ENCODE peak calls at places on chromosomes 6 and 20, in four cellular contexts. B, E, Y and U are unnamed samples.

GRCh38 chr6:166050559-166050958 is 117.1 kb downstream of the TBXT start:
- DNase-seq in B (no peak), E (no peak), Y (no peak), U (no peak)

GRCh38 chr6:146546440-146546839 is 2.8 kb downstream of the RAB32 start:
- DNase-seq in B (no peak), E (no peak), Y (no peak), U (peak)

GRCh38 chr20:61959301-61959700 is 106.4 kb downstream of the TAF4 start:
- DNase-seq in B (peak), E (peak), Y (peak), U (no peak)

GRCh38 chr20:50312002-50312681 is 121.5 kb downstream of the CEBPB start:
- DNase-seq in B (no peak), E (no peak), Y (no peak), U (no peak)

GRCh38 chr20:3680701-3681351 is 984 bp downstream of the ADAM33 start:
- DNase-seq in B (no peak), E (no peak), Y (peak), U (no peak)

GRCh38 chr6:27797960-27798359 is 114.2 kb downstream of the OR2B2 start:
- DNase-seq in B (no peak), E (no peak), Y (no peak), U (no peak)

GRCh38 chr6:153170511-153170910 is 39.4 kb upstream of the RGS17 start:
- DNase-seq in B (peak), E (peak), Y (no peak), U (peak)

GRCh38 chr20:11389188-11389587 is 528.5 kb upstream of the BTBD3 start:
- DNase-seq in B (no peak), E (no peak), Y (no peak), U (no peak)

GRCh38 chr20:36104856-36105255 is 49.7 kb upstream of the EPB41L1 start:
- DNase-seq in B (no peak), E (no peak), Y (no peak), U (no peak)

GRCh38 chr6:111555041-111555440 is 50.6 kb downstream of the TRAF3IP2 start:
- DNase-seq in B (no peak), E (no peak), Y (no peak), U (no peak)

GRCh38 chr20:9147553-9148024 is 78.7 kb downstream of the PLCB4 start:
- DNase-seq in B (no peak), E (no peak), Y (no peak), U (no peak)

GRCh38 chr6:89985744-89986493 is 91.7 kb downstream of the GJA10 start:
- DNase-seq in B (no peak), E (peak), Y (no peak), U (no peak)

GRCh38 chr6:26056583-26057350 is 30.5 kb upstream of the HFE start:
- DNase-seq in B (peak), E (no peak), Y (peak), U (no peak)

GRCh38 chr6:3918474-3918873 is 69.3 kb downstream of the FAM50B start:
- DNase-seq in B (no peak), E (no peak), Y (no peak), U (no peak)

GRCh38 chr20:56324806-56325205 is 34.0 kb upstream of the FAM210B start:
- DNase-seq in B (no peak), E (no peak), Y (no peak), U (no peak)

GRCh38 chr6:31775633-31776263 is 1.4 kb downstream of the VWA7 start:
- DNase-seq in B (no peak), E (no peak), Y (no peak), U (no peak)

GRCh38 chr20:8535403-8536003 is 403.4 kb downstream of the PLCB1 start:
- DNase-seq in B (peak), E (no peak), Y (no peak), U (no peak)

GRCh38 chr6:79869600-79870084 is 77.7 kb downstream of the ELOVL4 start:
- DNase-seq in B (peak), E (peak), Y (peak), U (peak)

GRCh38 chr20:17621229-17621968 is 51.5 kb downstream of the DSTN start:
- DNase-seq in B (no peak), E (peak), Y (peak), U (no peak)

GRCh38 chr6:5175195-5175594 is 85.6 kb downstream of the LYRM4 start:
- DNase-seq in B (peak), E (no peak), Y (no peak), U (no peak)

GRCh38 chr6:139334791-139335446 is 39.5 kb downstream of the CITED2 start:
- DNase-seq in B (peak), E (no peak), Y (no peak), U (no peak)

GRCh38 chr6:108942556-108943492 is 94.6 kb downstream of the ARMC2 start:
- DNase-seq in B (no peak), E (no peak), Y (no peak), U (no peak)

GRCh38 chr6:35063701-35064507 is 77.2 kb downstream of the TCP11 start:
- DNase-seq in B (no peak), E (no peak), Y (no peak), U (no peak)

GRCh38 chr6:148242180-148242579 is 100.5 kb upstream of the SASH1 start:
- DNase-seq in B (no peak), E (no peak), Y (no peak), U (no peak)
- H3K27ac ChIP-seq in B (no peak), E (no peak), Y (no peak), U (no peak)

DNA sequence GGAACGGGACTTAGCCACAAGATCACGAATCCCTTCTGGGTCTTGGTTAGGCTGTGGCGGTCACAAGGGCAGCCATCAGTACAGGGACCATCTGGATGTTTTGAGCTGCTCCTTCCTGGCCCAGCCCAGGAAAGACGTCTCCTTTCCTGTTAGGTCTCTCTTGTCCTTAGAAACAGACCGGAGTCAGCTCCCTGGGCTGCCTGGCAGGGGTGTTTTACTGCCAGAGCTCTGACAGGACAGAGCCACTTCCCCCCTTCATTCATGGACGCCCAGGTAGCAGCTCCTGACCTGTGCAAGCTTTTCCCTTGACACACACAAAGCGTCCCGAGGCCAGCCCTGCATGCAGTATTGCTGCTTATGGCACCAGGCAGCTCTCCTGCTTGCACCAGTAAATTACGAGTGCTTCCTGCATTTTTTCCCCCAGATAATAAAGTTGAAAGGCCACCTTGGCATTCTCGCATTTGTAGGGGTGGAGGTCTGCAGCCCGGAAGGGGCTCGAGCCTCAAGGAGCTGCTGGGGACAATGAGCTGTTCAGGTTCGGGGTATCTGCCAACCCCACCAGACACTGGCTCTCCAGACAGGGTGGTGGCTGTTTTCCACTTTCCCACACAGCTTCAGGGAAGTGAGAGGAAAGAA is 87.4 kb downstream of the NOL4L start:
- DNase-seq in B (no peak), E (no peak), Y (peak), U (no peak)
- H3K27ac ChIP-seq in B (no peak), E (no peak), Y (peak), U (no peak)

GRCh38 chr6:37651991-37652390 is 45.7 kb downstream of the MDGA1 start:
- DNase-seq in B (no peak), E (no peak), Y (no peak), U (no peak)
- H3K27ac ChIP-seq in B (no peak), E (no peak), Y (no peak), U (no peak)

DNA sequence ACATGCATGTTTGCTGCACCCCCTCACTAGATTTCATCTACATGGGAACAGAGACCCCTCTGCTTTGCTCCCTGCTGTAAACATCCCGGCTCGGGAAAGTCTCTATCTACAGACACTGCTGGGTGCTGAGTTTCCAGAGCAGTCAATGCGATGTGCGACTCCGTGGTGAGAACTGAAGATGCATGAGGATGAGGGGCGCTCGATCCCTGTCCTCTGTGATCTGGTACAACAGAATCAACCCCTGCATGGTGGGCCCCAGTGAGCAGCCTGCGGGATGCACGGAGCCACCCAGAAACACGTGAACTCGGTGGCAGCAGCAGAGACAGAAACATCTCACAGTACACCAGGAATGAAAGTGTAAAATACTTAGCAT is 83.1 kb downstream of the THBS2 start:
- DNase-seq in B (no peak), E (no peak), Y (peak), U (no peak)
- H3K27ac ChIP-seq in B (no peak), E (peak), Y (no peak), U (no peak)

GRCh38 chr6:136425793-136426192 is 124.4 kb downstream of the MAP7 start:
- DNase-seq in B (no peak), E (no peak), Y (no peak), U (no peak)

GRCh38 chr6:136427378-136427717 is 122.9 kb downstream of the MAP7 start:
- DNase-seq in B (no peak), E (no peak), Y (no peak), U (no peak)

GRCh38 chr6:136424901-136425300 is 125.3 kb downstream of the MAP7 start:
- DNase-seq in B (no peak), E (no peak), Y (no peak), U (no peak)

GRCh38 chr6:136424450-136424849 is 125.8 kb downstream of the MAP7 start:
- DNase-seq in B (no peak), E (no peak), Y (no peak), U (no peak)

DNA sequence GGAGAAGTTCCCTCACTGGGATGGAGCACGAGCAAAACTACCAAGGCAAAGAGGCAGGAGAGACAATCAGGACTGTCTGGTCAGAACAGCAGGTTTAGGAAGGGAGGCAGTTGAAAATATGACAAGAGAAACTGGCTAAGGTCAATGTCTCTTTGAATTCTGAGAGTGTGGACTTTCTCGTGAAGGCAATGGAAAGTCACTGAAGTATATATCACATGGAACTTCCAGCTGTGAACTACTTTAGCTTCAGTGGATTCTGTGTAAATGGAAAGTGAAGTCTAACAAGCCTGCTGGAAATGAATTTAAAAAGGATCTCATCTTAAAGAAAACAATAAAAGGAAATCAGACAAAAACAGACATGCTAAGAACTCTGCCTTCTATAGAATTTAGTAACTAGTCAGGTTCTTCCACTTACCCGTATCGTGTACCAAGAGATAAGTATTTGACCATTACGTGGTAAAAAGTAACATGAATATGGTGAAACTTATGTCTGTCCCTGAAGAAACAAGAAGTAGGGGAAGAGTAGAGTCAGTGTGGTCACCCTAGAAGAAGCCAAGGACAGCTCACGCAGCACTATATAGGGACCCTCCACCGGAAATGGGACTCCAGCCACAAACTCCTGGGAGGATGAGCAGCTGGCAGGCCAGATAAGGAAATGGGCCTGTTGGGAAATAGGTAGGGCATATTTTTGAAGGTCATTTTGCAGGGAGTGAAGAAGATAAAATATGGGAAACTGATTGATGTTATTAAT is 123.4 kb downstream of the MAP7 start:
- DNase-seq in B (no peak), E (no peak), Y (no peak), U (no peak)
- H3K27ac ChIP-seq in B (no peak), E (no peak), Y (no peak), U (no peak)

GRCh38 chr6:159042824-159043181 is 2.0 kb downstream of the TAGAP start:
- DNase-seq in B (no peak), E (no peak), Y (no peak), U (no peak)

GRCh38 chr6:159043986-159044385 is 805 bp downstream of the TAGAP start:
- DNase-seq in B (no peak), E (no peak), Y (no peak), U (no peak)

GRCh38 chr6:159042003-159042823 is 2.6 kb downstream of the TAGAP start:
- DNase-seq in B (peak), E (no peak), Y (no peak), U (peak)

GRCh38 chr6:159044899-159045727 is at the start of gene TAGAP:
- DNase-seq in B (no peak), E (peak), Y (peak), U (peak)

DNA sequence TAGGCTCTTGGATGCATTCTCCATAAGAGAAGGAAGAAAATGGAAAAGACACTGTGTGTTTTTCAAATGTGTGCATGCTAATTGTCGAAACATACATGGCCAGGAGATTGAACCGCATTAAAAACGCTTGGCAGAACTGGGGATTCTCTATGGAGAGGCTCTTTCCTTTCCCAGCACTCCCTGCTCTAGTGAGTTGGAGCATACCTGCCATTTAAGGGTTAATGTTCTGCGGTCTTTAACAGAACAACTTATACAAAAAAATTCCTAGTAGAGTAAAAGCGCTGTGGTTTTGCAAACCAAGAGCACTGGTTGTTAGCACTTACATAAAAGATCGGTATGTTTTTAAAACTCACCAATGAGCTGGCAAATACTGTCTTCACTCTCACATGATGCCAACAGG is 1.6 kb downstream of the TAGAP start:
- DNase-seq in B (no peak), E (no peak), Y (no peak), U (no peak)
- H3K27ac ChIP-seq in B (no peak), E (no peak), Y (no peak), U (no peak)

DNA sequence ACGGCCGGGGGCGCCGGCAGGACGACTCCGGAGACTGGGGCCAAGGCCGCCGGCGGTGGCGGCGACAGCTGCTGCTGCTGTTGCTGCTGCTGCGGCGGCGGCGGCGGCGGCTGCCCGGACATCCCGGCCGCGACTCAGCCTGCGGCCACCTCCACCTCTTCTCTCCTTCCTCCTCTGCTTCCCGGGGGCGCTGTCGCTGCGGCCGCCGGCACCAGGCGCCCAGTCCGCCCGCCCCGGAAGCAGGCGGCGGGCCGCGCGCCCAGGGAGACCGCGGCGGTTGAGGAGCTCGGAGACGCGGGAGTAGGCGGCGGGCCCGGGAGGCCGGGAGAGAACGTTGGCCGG is 280 bp downstream of the RANBP9 start:
- DNase-seq in B (no peak), E (peak), Y (peak), U (no peak)
- H3K27ac ChIP-seq in B (peak), E (peak), Y (peak), U (peak)

GRCh38 chr6:16301511-16301910 is 63.1 kb downstream of the GMPR start:
- DNase-seq in B (no peak), E (no peak), Y (no peak), U (no peak)

GRCh38 chr6:16302721-16303552 is 64.5 kb downstream of the GMPR start:
- DNase-seq in B (no peak), E (no peak), Y (no peak), U (no peak)

GRCh38 chr6:16305788-16306187 is 67.4 kb downstream of the GMPR start:
- DNase-seq in B (no peak), E (no peak), Y (no peak), U (no peak)

GRCh38 chr6:16306334-16306733 is 67.9 kb downstream of the GMPR start:
- DNase-seq in B (no peak), E (no peak), Y (no peak), U (no peak)

DNA sequence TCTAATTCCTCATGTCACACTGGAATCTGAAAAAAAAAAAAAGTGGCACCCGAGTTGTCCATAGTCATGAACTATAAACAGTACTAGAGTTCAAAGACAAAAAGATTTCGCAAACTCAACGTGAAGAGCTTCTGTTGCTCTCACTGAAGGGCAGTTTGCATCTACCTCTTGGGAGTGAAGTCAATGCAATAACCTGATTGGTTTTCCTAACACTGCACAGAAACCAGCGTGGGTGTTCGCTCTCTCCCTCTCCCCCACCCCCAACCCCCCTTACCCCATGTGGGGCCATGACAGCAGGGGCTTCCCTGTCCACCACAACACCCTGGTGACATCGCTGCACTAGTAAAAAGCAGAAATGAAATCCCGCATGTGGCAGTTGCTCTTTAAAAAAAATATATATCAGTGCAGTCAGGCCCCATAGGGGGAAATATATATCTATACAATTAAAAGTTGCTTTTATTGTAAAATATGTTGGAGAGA is 66.9 kb downstream of the GMPR start:
- DNase-seq in B (no peak), E (no peak), Y (no peak), U (no peak)
- H3K27ac ChIP-seq in B (no peak), E (no peak), Y (no peak), U (no peak)

GRCh38 chr20:14956538-14956937 is 619.1 kb upstream of the FLRT3 start:
- DNase-seq in B (no peak), E (no peak), Y (no peak), U (no peak)

GRCh38 chr20:14957416-14957815 is 620.0 kb upstream of the FLRT3 start:
- DNase-seq in B (no peak), E (no peak), Y (no peak), U (no peak)

GRCh38 chr20:14960837-14961236 is 623.4 kb upstream of the FLRT3 start:
- DNase-seq in B (no peak), E (no peak), Y (no peak), U (no peak)

GRCh38 chr20:14959506-14960493 is 622.4 kb upstream of the FLRT3 start:
- DNase-seq in B (no peak), E (no peak), Y (no peak), U (no peak)

GRCh38 chr20:14958626-14959025 is 621.2 kb upstream of the FLRT3 start:
- DNase-seq in B (no peak), E (no peak), Y (no peak), U (no peak)
- H3K27ac ChIP-seq in B (no peak), E (no peak), Y (no peak), U (no peak)